ENCODE peak calls at places on chromosomes 16 and 17, in ten cellular contexts. M is cardiac muscle cell, Z is fibroblast of lung, O is fibroblast of pulmonary artery, V is AG04449, D is left lung, K is kidney epithelial cell, B is stomach, Q is IMR-90, W is OCI-LY7. G is an unnamed sample.

GRCh38 chr17:35239823-35240222 is 3.0 kb upstream of the SLFN5 start:
- DNase-seq in K (no peak), W (no peak), Q (peak), Z (no peak), V (peak), M (peak), D (no peak), B (no peak), O (no peak), G (no peak)

GRCh38 chr17:7503521-7503920 is 19.4 kb downstream of the POLR2A start:
- DNase-seq in W (no peak), K (no peak), B (no peak), O (no peak), V (no peak), M (no peak), Z (no peak), D (no peak), Q (no peak), G (no peak)

GRCh38 chr17:20890338-20890737 is 152.5 kb downstream of the USP22 start:
- DNase-seq in K (no peak), W (no peak), Q (no peak), D (no peak), B (no peak), V (no peak), O (no peak), Z (no peak), M (no peak), G (no peak)

GRCh38 chr17:4440021-4440420 is 6.3 kb downstream of the SPNS3 start:
- DNase-seq in V (no peak), K (no peak), W (no peak), O (no peak), Q (no peak), Z (no peak), M (no peak), B (no peak), D (no peak), G (no peak)

GRCh38 chr16:70635356-70636016 is 10.9 kb upstream of the IL34 start:
- DNase-seq in W (no peak), O (peak), V (no peak), Q (peak), K (no peak), M (peak), D (no peak), B (no peak), Z (peak), G (no peak)

GRCh38 chr17:63452979-63453551 is 7.0 kb upstream of the CYB561 start:
- DNase-seq in O (no peak), K (no peak), V (no peak), B (no peak), W (no peak), M (no peak), D (peak), Q (no peak), Z (no peak), G (no peak)

GRCh38 chr16:57194512-57194911 is 8.4 kb downstream of the RSPRY1 start:
- DNase-seq in Q (peak), B (no peak), D (no peak), O (peak), V (peak), W (no peak), K (peak), M (peak), Z (peak), G (peak)

GRCh38 chr17:44097110-44097810 is 26.2 kb downstream of the HDAC5 start:
- DNase-seq in K (no peak), O (peak), Z (peak), B (peak), W (no peak), V (no peak), D (no peak), M (peak), Q (peak), G (no peak)

GRCh38 chr16:10338426-10338825 is 47.4 kb upstream of the ATF7IP2 start:
- DNase-seq in Q (no peak), M (peak), D (no peak), K (no peak), O (peak), W (no peak), V (no peak), Z (peak), B (no peak), G (no peak)

GRCh38 chr17:41617698-41618097 is 5.1 kb upstream of the KRT16 start:
- DNase-seq in M (no peak), Q (no peak), O (no peak), Z (no peak), D (no peak), K (no peak), W (no peak), B (no peak), V (no peak), G (no peak)

GRCh38 chr16:31354394-31355291 is at the start of gene ITGAX:
- DNase-seq in Z (peak), Q (peak), W (no peak), K (peak), M (peak), O (peak), V (no peak), B (peak), D (peak), G (peak)

GRCh38 chr16:53168744-53169143 is 114.0 kb downstream of the CHD9 start:
- DNase-seq in K (no peak), M (no peak), Z (no peak), Q (no peak), D (no peak), O (no peak), B (no peak), V (no peak), W (no peak), G (no peak)

GRCh38 chr17:4892499-4893221 is 6.7 kb upstream of the C17orf107 start:
- DNase-seq in Q (no peak), W (no peak), K (no peak), B (no peak), D (peak), V (no peak), Z (no peak), M (no peak), O (no peak), G (no peak)

GRCh38 chr16:77213542-77214108 is 14.4 kb downstream of the SYCE1L start:
- DNase-seq in V (peak), W (no peak), Q (peak), K (peak), M (peak), O (peak), D (no peak), B (no peak), Z (peak), G (peak)

GRCh38 chr17:19502517-19502916 is 31.1 kb upstream of the SLC47A1 start:
- DNase-seq in Z (no peak), Q (no peak), K (no peak), D (no peak), V (no peak), W (no peak), B (no peak), O (no peak), M (no peak), G (no peak)

GRCh38 chr17:78356163-78356713 is 3.6 kb downstream of the SOCS3 start:
- DNase-seq in M (peak), K (no peak), D (no peak), B (peak), V (no peak), Z (peak), W (peak), Q (peak), O (peak), G (peak)

GRCh38 chr17:74362811-74363498 is 1.3 kb upstream of the BTBD17 start:
- DNase-seq in Z (no peak), B (no peak), M (no peak), O (no peak), W (no peak), D (no peak), K (no peak), V (no peak), Q (no peak), G (no peak)

GRCh38 chr17:5838661-5839300 is 231.4 kb upstream of the WSCD1 start:
- DNase-seq in Q (no peak), M (no peak), O (no peak), B (no peak), W (peak), K (no peak), D (no peak), Z (no peak), V (no peak), G (no peak)

GRCh38 chr17:73223626-73224616 is 31.1 kb downstream of the COG1 start:
- DNase-seq in Z (no peak), W (no peak), D (no peak), B (no peak), M (no peak), O (peak), V (no peak), K (no peak), Q (no peak), G (no peak)

GRCh38 chr17:78746263-78746948 is 35.7 kb downstream of the CYTH1 start:
- DNase-seq in D (no peak), Z (no peak), O (no peak), B (no peak), M (no peak), W (no peak), K (no peak), Q (no peak), V (no peak), G (no peak)

GRCh38 chr17:60439501-60439900 is 17.2 kb downstream of the CHCT1 start:
- DNase-seq in W (no peak), D (no peak), M (peak), Q (peak), V (no peak), O (peak), K (no peak), B (no peak), Z (peak), G (no peak)

GRCh38 chr16:26672206-26672605 is 394.5 kb upstream of the C16orf82 start:
- DNase-seq in V (no peak), W (peak), B (no peak), M (no peak), O (no peak), K (no peak), Z (no peak), D (no peak), Q (no peak), G (no peak)

DNA sequence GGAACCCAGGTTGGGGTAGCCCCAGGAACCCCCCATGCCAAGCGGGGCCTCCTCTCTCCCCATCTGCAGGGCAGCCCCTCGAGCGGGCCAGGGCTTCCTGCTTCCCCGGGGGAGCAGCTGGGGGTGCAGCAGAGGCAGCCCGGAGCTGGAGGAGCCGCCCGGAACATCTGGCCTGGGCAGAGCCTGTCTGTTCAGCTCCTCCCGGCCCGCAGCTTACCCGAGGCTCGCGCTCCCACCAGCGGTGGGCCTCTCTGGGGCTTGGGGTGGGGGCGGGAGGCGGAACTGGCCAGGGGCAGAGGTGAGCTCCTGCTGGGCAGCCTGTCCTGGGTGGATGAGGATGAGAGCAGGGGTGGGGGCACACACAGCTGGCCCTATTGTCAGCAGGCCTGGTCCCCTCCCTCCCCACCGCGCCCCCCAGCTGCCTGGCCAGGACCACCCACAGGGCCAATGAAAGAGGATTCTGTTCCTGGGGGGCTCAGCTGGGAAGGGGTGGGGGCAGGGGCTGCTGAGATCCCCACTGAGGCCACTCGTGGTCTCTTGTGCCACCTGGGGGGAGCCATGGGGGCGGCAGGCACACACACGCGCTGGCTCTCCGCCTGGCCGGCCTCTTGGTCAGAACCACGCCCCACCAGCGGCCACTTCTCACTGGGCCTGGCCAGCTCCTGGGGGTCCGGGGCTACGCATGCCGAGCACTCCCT is 34.7 kb downstream of the BAHCC1 start:
- DNase-seq in K (no peak), V (no peak), D (no peak), M (peak), Q (no peak), B (no peak), Z (no peak), W (no peak), O (peak), G (no peak)
- TF ChIP-seq CTCF in K (no peak), V (no peak), D (no peak), M (no peak), Q (peak), B (no peak), Z (no peak), W (peak), O (no peak), G (no peak)

DNA sequence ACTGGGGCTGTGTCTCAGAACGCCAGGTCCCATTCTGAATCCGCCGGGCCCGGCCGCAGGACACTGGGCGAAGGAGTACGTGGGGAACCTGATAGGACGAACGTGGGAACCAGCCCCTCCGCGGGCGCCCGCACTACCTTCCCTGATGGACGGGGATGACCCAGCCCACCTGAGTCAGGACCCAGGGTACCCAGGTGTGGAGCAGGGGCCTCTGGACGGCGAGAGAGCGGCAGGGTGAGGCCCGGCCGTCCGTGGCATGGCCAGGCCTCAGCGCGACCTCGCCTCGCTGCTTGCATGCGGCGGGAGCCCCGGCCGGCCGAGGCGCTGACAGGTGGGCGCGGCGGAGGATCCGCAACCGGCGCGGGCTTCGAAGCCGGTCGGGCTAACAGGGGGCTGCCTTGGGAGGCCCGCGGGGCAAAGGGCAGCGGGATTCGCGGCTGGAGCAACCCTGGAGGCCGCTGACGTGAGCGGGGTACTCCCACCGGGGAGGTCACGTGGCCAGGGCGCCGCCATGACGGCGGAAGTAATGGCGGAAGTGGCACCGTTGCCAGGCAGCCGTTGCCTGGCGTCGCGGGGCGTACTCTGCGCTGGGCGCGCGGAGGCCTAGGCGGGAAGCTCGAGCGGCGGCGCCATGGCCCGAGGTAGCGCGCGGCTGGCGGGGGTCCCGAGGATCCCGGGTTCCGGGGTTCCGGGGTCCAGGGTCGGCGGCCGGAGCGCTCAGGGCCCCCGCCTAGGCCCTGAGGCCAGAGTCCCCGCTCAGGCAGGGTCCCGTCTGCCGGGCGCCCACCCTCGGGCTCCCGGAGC is at the start of gene WDR90:
- DNase-seq in B (peak), M (peak), Z (peak), D (peak), K (peak), V (peak), O (peak), W (peak), Q (peak), G (peak)
- TF ChIP-seq CTCF in B (no peak), M (no peak), Z (no peak), D (no peak), K (no peak), V (no peak), O (no peak), W (no peak), Q (no peak), G (no peak)

GRCh38 chr17:2042355-2042929 is 620 bp downstream of the OVCA2 start:
- DNase-seq in Z (no peak), B (no peak), V (no peak), M (peak), Q (no peak), W (no peak), O (peak), K (no peak), D (peak), G (no peak)
- TF ChIP-seq CTCF in Z (no peak), B (no peak), V (peak), M (peak), Q (peak), W (no peak), O (peak), K (peak), D (no peak), G (no peak)

GRCh38 chr16:65122724-65122973 is 786 bp upstream of the CDH11 start:
- DNase-seq in K (no peak), M (no peak), O (no peak), W (no peak), V (no peak), B (no peak), Q (no peak), Z (no peak), D (no peak), G (no peak)

GRCh38 chr16:65123846-65124513 is 2.1 kb upstream of the CDH11 start:
- DNase-seq in W (no peak), Q (peak), O (no peak), M (no peak), Z (no peak), D (peak), K (no peak), B (no peak), V (no peak), G (no peak)

GRCh38 chr16:65120811-65121721 is 797 bp downstream of the CDH11 start:
- DNase-seq in K (no peak), W (no peak), D (peak), B (no peak), V (no peak), M (peak), Q (peak), Z (peak), O (peak), G (no peak)

GRCh38 chr16:65122974-65123845 is 1.3 kb upstream of the CDH11 start:
- DNase-seq in O (peak), V (no peak), M (peak), Q (peak), D (peak), B (peak), K (no peak), W (no peak), Z (peak), G (no peak)

DNA sequence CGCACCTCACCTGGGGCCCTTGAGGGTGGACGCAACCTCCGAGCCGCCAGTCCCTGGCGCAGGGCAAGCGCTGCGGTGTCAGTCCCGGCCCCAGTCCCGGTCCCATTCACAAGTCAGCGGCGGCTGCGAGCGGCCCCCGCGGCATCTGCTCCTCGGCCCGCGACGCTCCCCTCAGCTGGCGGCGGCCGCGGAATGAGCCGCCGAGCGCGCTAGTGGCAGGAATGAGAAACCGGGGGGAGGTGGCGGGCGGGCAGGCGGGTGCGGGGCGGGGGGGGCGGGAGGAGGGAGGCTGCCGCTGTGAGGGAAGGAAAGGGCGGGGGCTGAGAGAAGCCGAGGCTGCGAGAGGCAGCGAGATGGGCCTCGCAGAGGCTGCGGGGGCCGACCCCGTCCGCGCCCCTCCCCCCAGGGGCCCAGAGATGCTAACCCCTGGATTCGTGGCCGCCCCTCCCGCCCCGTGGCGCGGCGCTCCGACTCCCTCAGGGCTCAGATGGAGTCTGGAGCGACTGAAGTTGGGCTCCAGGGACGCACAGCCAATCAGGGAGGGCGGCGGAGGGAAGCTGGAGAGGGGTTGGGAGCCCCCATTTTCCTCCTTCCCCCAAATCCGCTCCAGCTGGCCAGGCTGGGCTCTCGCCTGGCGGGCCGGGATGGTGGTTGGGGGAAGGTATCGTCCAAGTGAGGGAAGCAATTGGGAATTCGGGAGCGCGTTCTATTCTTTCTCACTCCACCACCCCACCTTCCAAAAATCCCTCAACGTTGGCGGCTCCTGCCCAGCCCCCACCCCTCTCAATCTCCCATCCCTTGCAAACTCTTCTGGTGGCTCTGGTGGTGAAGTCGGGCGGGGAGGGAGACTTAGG is at the start of gene CDH11:
- DNase-seq in W (no peak), K (no peak), Q (peak), D (peak), O (peak), Z (peak), B (peak), V (no peak), M (peak), G (no peak)
- TF ChIP-seq CTCF in W (no peak), K (no peak), Q (peak), D (peak), O (peak), Z (peak), B (peak), V (peak), M (peak), G (no peak)

GRCh38 chr16:4137438-4137837 is 21.2 kb upstream of the ADCY9 start:
- DNase-seq in M (no peak), B (no peak), Z (no peak), V (no peak), W (no peak), K (no peak), D (no peak), O (no peak), Q (no peak), G (no peak)
- TF ChIP-seq CTCF in M (no peak), B (no peak), Z (no peak), V (no peak), W (no peak), K (no peak), D (no peak), O (no peak), Q (no peak), G (no peak)

DNA sequence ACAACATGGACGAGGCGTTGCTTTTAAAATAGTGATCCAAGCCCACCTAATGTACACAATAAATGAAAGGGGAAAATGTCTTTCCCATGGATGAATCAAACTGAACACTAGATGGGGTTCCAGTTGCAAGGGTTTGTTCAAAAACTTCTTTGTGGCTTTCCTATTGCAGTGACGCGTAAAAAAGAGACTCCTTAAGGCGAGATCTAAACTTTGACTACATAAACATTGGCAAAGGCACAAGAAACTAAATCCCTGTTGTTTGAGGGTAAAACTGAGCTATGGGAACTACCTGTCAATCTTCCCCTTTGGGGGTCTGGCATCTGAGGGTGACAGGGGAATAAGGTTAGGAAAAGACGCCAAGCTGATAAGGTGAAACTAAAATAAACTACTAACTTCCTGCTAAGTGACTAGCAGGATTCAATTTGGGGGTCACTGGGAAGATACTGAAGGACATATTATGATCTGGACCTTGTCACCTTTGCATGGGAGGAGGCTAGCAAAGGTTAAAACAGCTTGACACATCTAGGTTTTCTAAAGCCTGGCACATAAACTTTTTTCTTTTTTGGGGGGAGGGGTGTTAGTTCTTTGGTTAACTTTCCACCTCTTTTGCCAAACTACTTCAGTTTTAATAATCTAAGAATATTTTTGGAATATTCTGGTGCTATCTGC is 4.7 kb downstream of the SALL1 start:
- DNase-seq in D (no peak), Q (peak), O (peak), K (no peak), M (peak), Z (peak), V (no peak), W (peak), B (no peak), G (no peak)
- TF ChIP-seq CTCF in D (no peak), Q (peak), O (peak), K (peak), M (peak), Z (peak), V (peak), W (peak), B (no peak), G (peak)

DNA sequence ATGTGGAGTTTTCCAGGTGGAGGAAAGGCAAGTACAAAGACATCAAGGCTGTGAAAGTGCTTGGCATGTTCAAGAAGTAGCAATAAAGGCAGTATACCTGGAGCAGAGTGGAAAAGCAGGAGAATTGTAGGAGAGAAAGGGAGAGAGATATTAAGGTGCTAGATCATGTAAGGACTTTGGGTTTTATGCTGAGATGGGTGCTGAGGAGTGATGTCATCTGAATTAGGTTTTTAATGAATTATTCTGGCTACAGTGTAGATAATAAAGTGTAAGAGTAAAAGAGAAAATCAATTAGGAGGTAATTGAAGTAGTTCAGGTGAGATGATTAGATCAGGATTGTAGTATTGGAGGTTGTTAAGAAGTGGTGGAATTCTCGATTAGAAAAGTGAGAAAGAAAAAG is 34.0 kb downstream of the NFAT5 start:
- DNase-seq in K (no peak), O (no peak), Q (no peak), W (no peak), Z (no peak), M (no peak), V (no peak), D (no peak), B (no peak), G (no peak)
- TF ChIP-seq CTCF in K (no peak), O (no peak), Q (no peak), W (no peak), Z (no peak), M (no peak), V (no peak), D (no peak), B (no peak), G (no peak)

G was measured in Calu3.